ENCODE peak calls at places on chromosomes 13 and 19, in seven cellular contexts. One of them, this sample, is unnamed.

GRCh38 chr13:53254495-53254894 is 225.9 kb downstream of the OLFM4 start:
- DNase-seq in fibroblast of lung: no peak
- DNase-seq in GM12865: peak
- DNase-seq in left ventricle myocardium inferior: no peak
- DNase-seq in psoas muscle: no peak
- DNase-seq in LNCaP clone FGC: peak
- DNase-seq in PC-3: no peak
- DNase-seq in this sample: peak

GRCh38 chr19:12364391-12365093 is 941 bp downstream of the ZNF442 start:
- DNase-seq in fibroblast of lung: peak
- DNase-seq in GM12865: peak
- DNase-seq in left ventricle myocardium inferior: peak
- DNase-seq in psoas muscle: no peak
- DNase-seq in LNCaP clone FGC: no peak
- DNase-seq in PC-3: no peak
- DNase-seq in this sample: no peak

GRCh38 chr13:73254827-73255226 is 196.0 kb downstream of the KLF5 start:
- DNase-seq in fibroblast of lung: no peak
- DNase-seq in GM12865: no peak
- DNase-seq in left ventricle myocardium inferior: no peak
- DNase-seq in psoas muscle: no peak
- DNase-seq in LNCaP clone FGC: no peak
- DNase-seq in PC-3: peak
- DNase-seq in this sample: peak

GRCh38 chr13:93625536-93625935 is 398.9 kb downstream of the GPC6 start:
- DNase-seq in fibroblast of lung: peak
- DNase-seq in GM12865: no peak
- DNase-seq in left ventricle myocardium inferior: no peak
- DNase-seq in psoas muscle: no peak
- DNase-seq in LNCaP clone FGC: no peak
- DNase-seq in PC-3: no peak
- DNase-seq in this sample: no peak

GRCh38 chr19:12841094-12841493 is 2.8 kb downstream of the MAST1 start:
- DNase-seq in fibroblast of lung: peak
- DNase-seq in GM12865: peak
- DNase-seq in left ventricle myocardium inferior: no peak
- DNase-seq in psoas muscle: no peak
- DNase-seq in LNCaP clone FGC: no peak
- DNase-seq in PC-3: no peak
- DNase-seq in this sample: no peak

GRCh38 chr13:84303035-84303434 is 420.8 kb upstream of the SLITRK1 start:
- DNase-seq in fibroblast of lung: no peak
- DNase-seq in GM12865: no peak
- DNase-seq in left ventricle myocardium inferior: no peak
- DNase-seq in psoas muscle: no peak
- DNase-seq in LNCaP clone FGC: no peak
- DNase-seq in PC-3: no peak
- DNase-seq in this sample: no peak

GRCh38 chr19:6710273-6711077 is 10.0 kb downstream of the C3 start:
- DNase-seq in fibroblast of lung: no peak
- DNase-seq in GM12865: no peak
- DNase-seq in left ventricle myocardium inferior: no peak
- DNase-seq in psoas muscle: no peak
- DNase-seq in LNCaP clone FGC: no peak
- DNase-seq in PC-3: peak
- DNase-seq in this sample: no peak

GRCh38 chr13:113742000-113742441 is 17.0 kb upstream of the TMEM255B start:
- DNase-seq in fibroblast of lung: peak
- DNase-seq in GM12865: no peak
- DNase-seq in left ventricle myocardium inferior: no peak
- DNase-seq in psoas muscle: peak
- DNase-seq in LNCaP clone FGC: no peak
- DNase-seq in PC-3: peak
- DNase-seq in this sample: peak

GRCh38 chr19:35797663-35798062 is 15.0 kb downstream of the PRODH2 start:
- DNase-seq in fibroblast of lung: no peak
- DNase-seq in GM12865: no peak
- DNase-seq in left ventricle myocardium inferior: no peak
- DNase-seq in psoas muscle: no peak
- DNase-seq in LNCaP clone FGC: no peak
- DNase-seq in PC-3: no peak
- DNase-seq in this sample: no peak

GRCh38 chr13:49097374-49097773 is 121.7 kb downstream of the FNDC3A start:
- DNase-seq in fibroblast of lung: peak
- DNase-seq in GM12865: no peak
- DNase-seq in left ventricle myocardium inferior: no peak
- DNase-seq in psoas muscle: no peak
- DNase-seq in LNCaP clone FGC: peak
- DNase-seq in PC-3: peak
- DNase-seq in this sample: peak

GRCh38 chr19:1274081-1274851 is 1.1 kb upstream of the FAM174C start:
- DNase-seq in fibroblast of lung: no peak
- DNase-seq in GM12865: no peak
- DNase-seq in left ventricle myocardium inferior: no peak
- DNase-seq in psoas muscle: peak
- DNase-seq in LNCaP clone FGC: no peak
- DNase-seq in PC-3: no peak
- DNase-seq in this sample: no peak
- TF ChIP-seq CTCF in fibroblast of lung: no peak
- TF ChIP-seq CTCF in GM12865: no peak
- TF ChIP-seq CTCF in left ventricle myocardium inferior: no peak
- TF ChIP-seq CTCF in psoas muscle: no peak
- TF ChIP-seq CTCF in LNCaP clone FGC: no peak
- TF ChIP-seq CTCF in PC-3: no peak
- TF ChIP-seq CTCF in this sample: no peak

GRCh38 chr13:32200741-32201140 is 114.4 kb downstream of the ZAR1L start:
- DNase-seq in fibroblast of lung: no peak
- DNase-seq in GM12865: no peak
- DNase-seq in left ventricle myocardium inferior: no peak
- DNase-seq in psoas muscle: no peak
- DNase-seq in LNCaP clone FGC: no peak
- DNase-seq in PC-3: no peak
- DNase-seq in this sample: no peak
- TF ChIP-seq CTCF in fibroblast of lung: no peak
- TF ChIP-seq CTCF in GM12865: no peak
- TF ChIP-seq CTCF in left ventricle myocardium inferior: no peak
- TF ChIP-seq CTCF in psoas muscle: no peak
- TF ChIP-seq CTCF in LNCaP clone FGC: no peak
- TF ChIP-seq CTCF in PC-3: no peak
- TF ChIP-seq CTCF in this sample: no peak

GRCh38 chr13:75357576-75358295 is 124.2 kb downstream of the TBC1D4 start:
- DNase-seq in fibroblast of lung: peak
- DNase-seq in GM12865: peak
- DNase-seq in left ventricle myocardium inferior: no peak
- DNase-seq in psoas muscle: no peak
- DNase-seq in LNCaP clone FGC: no peak
- DNase-seq in PC-3: peak
- DNase-seq in this sample: peak
- TF ChIP-seq CTCF in fibroblast of lung: peak
- TF ChIP-seq CTCF in GM12865: peak
- TF ChIP-seq CTCF in left ventricle myocardium inferior: peak
- TF ChIP-seq CTCF in psoas muscle: peak
- TF ChIP-seq CTCF in LNCaP clone FGC: peak
- TF ChIP-seq CTCF in PC-3: peak
- TF ChIP-seq CTCF in this sample: peak

DNA sequence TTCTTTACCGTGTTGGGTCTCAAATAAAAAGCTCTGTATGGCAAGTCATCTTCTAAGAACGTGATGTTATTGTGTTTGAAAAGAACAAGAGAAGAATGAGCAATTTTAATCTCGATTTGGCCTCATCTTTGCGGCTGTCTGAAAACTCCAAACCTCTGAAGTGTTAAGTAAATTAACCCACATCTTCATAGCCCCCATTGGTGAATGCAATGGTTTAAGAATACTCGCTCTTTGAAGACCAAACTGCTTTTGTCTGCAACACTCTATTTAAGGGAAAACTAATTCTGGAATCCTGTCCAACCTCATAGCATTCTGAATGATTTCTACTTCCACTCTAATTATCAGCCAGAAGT is 56.9 kb upstream of the SCEL start:
- DNase-seq in fibroblast of lung: no peak
- DNase-seq in GM12865: no peak
- DNase-seq in left ventricle myocardium inferior: no peak
- DNase-seq in psoas muscle: no peak
- DNase-seq in LNCaP clone FGC: no peak
- DNase-seq in PC-3: no peak
- DNase-seq in this sample: no peak
- TF ChIP-seq CTCF in fibroblast of lung: no peak
- TF ChIP-seq CTCF in GM12865: no peak
- TF ChIP-seq CTCF in left ventricle myocardium inferior: no peak
- TF ChIP-seq CTCF in psoas muscle: no peak
- TF ChIP-seq CTCF in LNCaP clone FGC: no peak
- TF ChIP-seq CTCF in PC-3: no peak
- TF ChIP-seq CTCF in this sample: no peak

GRCh38 chr13:76307157-76307556 is 579.0 kb downstream of the KCTD12 start:
- DNase-seq in fibroblast of lung: peak
- DNase-seq in GM12865: no peak
- DNase-seq in left ventricle myocardium inferior: no peak
- DNase-seq in psoas muscle: no peak
- DNase-seq in LNCaP clone FGC: no peak
- DNase-seq in PC-3: no peak
- DNase-seq in this sample: no peak
- TF ChIP-seq CTCF in fibroblast of lung: no peak
- TF ChIP-seq CTCF in GM12865: no peak
- TF ChIP-seq CTCF in left ventricle myocardium inferior: peak
- TF ChIP-seq CTCF in psoas muscle: no peak
- TF ChIP-seq CTCF in LNCaP clone FGC: no peak
- TF ChIP-seq CTCF in PC-3: no peak
- TF ChIP-seq CTCF in this sample: no peak

DNA sequence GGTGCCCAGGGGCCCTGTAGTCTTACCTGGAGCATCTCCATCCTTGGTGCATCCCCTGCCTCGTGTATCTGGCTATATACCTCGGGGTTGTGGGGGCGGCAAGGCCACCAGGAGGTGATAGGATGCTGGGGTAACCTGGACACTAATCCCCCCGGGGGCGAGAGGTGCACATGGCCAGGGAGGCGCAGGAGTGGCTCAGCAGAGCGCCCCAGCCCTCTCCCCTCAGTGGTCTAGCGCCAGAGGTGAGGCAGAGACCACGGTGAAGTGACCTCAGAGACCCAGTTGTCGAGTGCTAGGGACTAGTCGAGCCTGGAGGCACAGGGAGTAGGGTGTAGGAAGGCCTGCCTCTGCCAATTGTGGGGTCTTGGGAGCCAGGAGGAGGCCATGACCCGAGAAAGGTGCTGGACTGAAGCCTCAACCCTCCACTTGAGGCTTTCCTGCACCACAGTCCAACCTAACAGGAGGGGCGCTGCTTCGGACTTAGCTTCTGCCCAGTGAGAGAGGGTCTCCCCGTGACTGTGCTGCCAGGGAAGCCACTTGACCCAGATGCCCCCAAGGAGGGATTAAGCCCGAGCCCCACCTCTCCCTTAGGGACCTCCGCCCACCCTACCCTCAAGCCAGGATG is at the start of gene LHB:
- DNase-seq in fibroblast of lung: no peak
- DNase-seq in GM12865: no peak
- DNase-seq in left ventricle myocardium inferior: no peak
- DNase-seq in psoas muscle: no peak
- DNase-seq in LNCaP clone FGC: no peak
- DNase-seq in PC-3: no peak
- DNase-seq in this sample: no peak
- TF ChIP-seq CTCF in fibroblast of lung: no peak
- TF ChIP-seq CTCF in GM12865: no peak
- TF ChIP-seq CTCF in left ventricle myocardium inferior: no peak
- TF ChIP-seq CTCF in psoas muscle: no peak
- TF ChIP-seq CTCF in LNCaP clone FGC: no peak
- TF ChIP-seq CTCF in PC-3: no peak
- TF ChIP-seq CTCF in this sample: no peak

DNA sequence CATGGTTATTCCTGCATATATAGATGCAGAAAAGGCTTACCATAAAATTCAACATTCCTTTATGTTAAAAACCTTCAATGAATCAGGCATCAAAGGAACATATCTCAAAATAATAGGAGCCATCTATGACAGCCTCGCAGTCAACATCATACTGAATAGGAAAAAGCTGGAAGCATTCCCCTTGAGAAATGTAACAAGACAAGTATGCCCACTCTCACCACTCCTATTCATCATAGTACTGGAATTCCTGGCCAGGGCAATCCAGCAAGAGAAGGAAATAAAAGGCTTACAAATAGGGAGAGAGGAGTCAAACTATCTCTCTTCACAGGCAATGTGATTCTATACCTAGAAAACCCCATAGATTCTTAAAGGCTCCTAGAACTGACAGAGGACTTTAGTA is 179.7 kb upstream of the HTR2A start:
- DNase-seq in fibroblast of lung: no peak
- DNase-seq in GM12865: no peak
- DNase-seq in left ventricle myocardium inferior: no peak
- DNase-seq in psoas muscle: no peak
- DNase-seq in LNCaP clone FGC: no peak
- DNase-seq in PC-3: peak
- DNase-seq in this sample: no peak
- TF ChIP-seq CTCF in fibroblast of lung: no peak
- TF ChIP-seq CTCF in GM12865: no peak
- TF ChIP-seq CTCF in left ventricle myocardium inferior: no peak
- TF ChIP-seq CTCF in psoas muscle: no peak
- TF ChIP-seq CTCF in LNCaP clone FGC: no peak
- TF ChIP-seq CTCF in PC-3: no peak
- TF ChIP-seq CTCF in this sample: no peak

DNA sequence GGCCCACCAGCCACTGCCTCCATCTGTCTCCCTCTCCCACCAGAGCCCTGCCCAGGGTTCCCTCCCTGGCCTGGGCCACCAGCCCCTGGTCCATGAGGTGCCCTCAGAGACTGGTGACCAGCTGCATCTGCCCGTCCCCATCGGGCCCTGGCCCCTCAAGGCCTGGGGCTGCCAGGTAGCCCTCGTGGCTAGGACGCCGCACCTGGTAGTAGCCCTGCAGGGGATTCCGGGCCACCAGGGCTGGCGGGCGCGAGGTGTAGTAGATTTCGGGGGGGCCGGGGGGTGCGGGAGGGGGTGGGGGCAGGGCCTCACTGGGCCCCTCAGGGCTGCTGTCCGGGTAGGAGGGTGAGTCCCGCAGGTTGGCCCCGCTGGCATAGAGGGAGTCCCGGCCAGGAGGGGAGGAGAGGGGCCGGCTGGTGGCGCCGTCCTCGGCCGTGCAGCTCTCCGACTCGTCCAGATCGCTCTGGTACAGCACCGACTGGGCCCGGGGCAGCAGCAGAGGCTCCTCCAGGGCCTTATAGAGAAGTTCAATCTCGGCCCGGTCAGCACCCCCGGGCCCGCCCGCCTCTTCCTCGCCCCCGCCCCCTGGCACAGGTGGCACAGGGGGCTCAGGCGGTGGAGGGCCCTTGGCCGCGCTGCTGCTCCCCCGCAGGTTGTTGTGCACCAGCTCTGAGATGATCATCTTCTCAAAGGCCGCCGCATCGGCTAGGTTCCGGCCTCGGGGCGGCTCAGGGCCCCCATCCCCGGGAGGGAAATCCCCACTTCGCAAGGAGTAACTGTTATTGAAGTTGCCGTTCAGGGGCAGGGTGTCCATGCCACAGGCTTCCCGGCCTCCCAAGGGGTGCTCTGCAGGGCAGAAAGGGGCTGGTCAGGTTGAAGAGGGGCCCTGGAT is 14.6 kb upstream of the ASF1B start:
- DNase-seq in fibroblast of lung: no peak
- DNase-seq in GM12865: no peak
- DNase-seq in left ventricle myocardium inferior: no peak
- DNase-seq in psoas muscle: no peak
- DNase-seq in LNCaP clone FGC: no peak
- DNase-seq in PC-3: no peak
- DNase-seq in this sample: no peak
- TF ChIP-seq CTCF in fibroblast of lung: no peak
- TF ChIP-seq CTCF in GM12865: no peak
- TF ChIP-seq CTCF in left ventricle myocardium inferior: no peak
- TF ChIP-seq CTCF in psoas muscle: no peak
- TF ChIP-seq CTCF in LNCaP clone FGC: no peak
- TF ChIP-seq CTCF in PC-3: no peak
- TF ChIP-seq CTCF in this sample: no peak

This sample was measured in MCF 10A.